ENCODE peak calls at places on chromosome 10, in five cellular contexts. I is esophagus muscularis mucosa, Z is tibial nerve, S is dorsolateral prefrontal cortex, O is left ventricle myocardium inferior. N is an unnamed sample.

GRCh38 chr10:132746801-132747625 is 38.9 kb downstream of the NKX6-2 start:
- DNase-seq in S (no peak), I (no peak), O (no peak), Z (no peak), N (no peak)

GRCh38 chr10:5146920-5147254 is 38.1 kb downstream of the AKR1C8 start:
- DNase-seq in S (no peak), I (no peak), O (no peak), Z (no peak), N (no peak)

GRCh38 chr10:113980408-113981087 is 63.1 kb upstream of the ADRB1 start:
- DNase-seq in O (no peak), Z (no peak), S (no peak), I (no peak), N (no peak)

GRCh38 chr10:102669206-102670064 is 25.2 kb downstream of the TRIM8 start:
- DNase-seq in S (peak), I (peak), O (peak), Z (no peak), N (peak)

GRCh38 chr10:81600185-81600584 is 274.8 kb upstream of the NRG3 start:
- DNase-seq in O (no peak), Z (no peak), S (no peak), I (no peak), N (peak)

GRCh38 chr10:79335470-79336235 is 11.6 kb upstream of the PPIF start:
- DNase-seq in Z (no peak), S (peak), I (no peak), O (no peak), N (no peak)

GRCh38 chr10:129192344-129193128 is 274.5 kb upstream of the MGMT start:
- DNase-seq in S (no peak), I (peak), O (peak), Z (peak), N (no peak)

GRCh38 chr10:70542565-70542938 is 60.0 kb downstream of the PRF1 start:
- DNase-seq in S (no peak), I (no peak), O (no peak), Z (no peak), N (peak)

GRCh38 chr10:77565590-77566023 is 72.0 kb downstream of the KCNMA1 start:
- DNase-seq in I (no peak), S (no peak), O (no peak), Z (no peak), N (no peak)

GRCh38 chr10:102627446-102628293 is 16.6 kb upstream of the TRIM8 start:
- DNase-seq in S (peak), I (no peak), O (peak), Z (no peak), N (peak)

GRCh38 chr10:28202941-28203352 is 99.9 kb downstream of the MPP7 start:
- DNase-seq in O (peak), S (no peak), I (no peak), Z (peak), N (peak)

GRCh38 chr10:133008196-133008595 is 65.8 kb upstream of the CFAP46 start:
- DNase-seq in O (no peak), S (no peak), I (no peak), Z (no peak), N (no peak)

GRCh38 chr10:126659750-126660149 is 10.7 kb downstream of the C10orf90 start:
- DNase-seq in I (no peak), O (no peak), S (no peak), Z (no peak), N (no peak)

GRCh38 chr10:79143879-79144278 is 75.1 kb downstream of the ZMIZ1 start:
- DNase-seq in S (no peak), I (no peak), Z (no peak), O (no peak), N (no peak)

GRCh38 chr10:5447611-5448071 is 35.3 kb downstream of the NET1 start:
- DNase-seq in Z (no peak), S (no peak), I (no peak), O (no peak), N (no peak)

GRCh38 chr10:29618341-29619171 is 16.2 kb downstream of the SVIL start:
- DNase-seq in O (peak), I (no peak), Z (no peak), S (no peak), N (peak)

GRCh38 chr10:69439813-69440506 is 11.3 kb upstream of the TSPAN15 start:
- DNase-seq in O (no peak), S (no peak), I (no peak), Z (no peak), N (peak)

GRCh38 chr10:71233491-71233892 is 21.1 kb downstream of the UNC5B start:
- DNase-seq in S (no peak), I (no peak), O (peak), Z (no peak), N (no peak)

GRCh38 chr10:3353235-3353634 is 180.7 kb upstream of the PITRM1 start:
- DNase-seq in O (no peak), I (no peak), Z (no peak), S (no peak), N (no peak)

GRCh38 chr10:131221632-131222277 is 89.8 kb downstream of the TCERG1L start:
- DNase-seq in Z (no peak), O (no peak), S (no peak), I (no peak), N (no peak)

GRCh38 chr10:113133497-113133896 is 183.4 kb downstream of the TCF7L2 start:
- DNase-seq in Z (no peak), I (no peak), O (no peak), S (no peak), N (peak)

GRCh38 chr10:50293508-50294320 is 42.4 kb upstream of the ASAH2 start:
- DNase-seq in S (no peak), Z (no peak), O (no peak), I (no peak), N (no peak)

GRCh38 chr10:45463244-45464116 is 89.5 kb downstream of the ALOX5 start:
- DNase-seq in I (no peak), S (no peak), Z (no peak), O (peak), N (no peak)

GRCh38 chr10:4767033-4767814 is 58.8 kb upstream of the AKR1E2 start:
- DNase-seq in I (no peak), S (no peak), Z (peak), O (no peak), N (peak)

GRCh38 chr10:119687192-119688032 is 36.2 kb downstream of the BAG3 start:
- DNase-seq in I (no peak), Z (no peak), O (no peak), S (no peak), N (peak)

GRCh38 chr10:6561552-6561951 is 18.5 kb downstream of the PRKCQ start:
- DNase-seq in Z (no peak), S (no peak), O (no peak), I (no peak), N (no peak)

GRCh38 chr10:58919927-58920654 is 256.4 kb upstream of the PHYHIPL start:
- DNase-seq in Z (no peak), I (no peak), S (no peak), O (no peak), N (peak)

GRCh38 chr10:58925381-58925780 is 251.1 kb upstream of the PHYHIPL start:
- DNase-seq in O (no peak), S (no peak), I (peak), Z (no peak), N (no peak)

GRCh38 chr10:58920655-58921003 is 255.8 kb upstream of the PHYHIPL start:
- DNase-seq in S (no peak), I (no peak), O (no peak), Z (no peak), N (no peak)

GRCh38 chr10:58918887-58919286 is 257.6 kb upstream of the PHYHIPL start:
- DNase-seq in O (no peak), S (no peak), Z (no peak), I (no peak), N (no peak)

DNA sequence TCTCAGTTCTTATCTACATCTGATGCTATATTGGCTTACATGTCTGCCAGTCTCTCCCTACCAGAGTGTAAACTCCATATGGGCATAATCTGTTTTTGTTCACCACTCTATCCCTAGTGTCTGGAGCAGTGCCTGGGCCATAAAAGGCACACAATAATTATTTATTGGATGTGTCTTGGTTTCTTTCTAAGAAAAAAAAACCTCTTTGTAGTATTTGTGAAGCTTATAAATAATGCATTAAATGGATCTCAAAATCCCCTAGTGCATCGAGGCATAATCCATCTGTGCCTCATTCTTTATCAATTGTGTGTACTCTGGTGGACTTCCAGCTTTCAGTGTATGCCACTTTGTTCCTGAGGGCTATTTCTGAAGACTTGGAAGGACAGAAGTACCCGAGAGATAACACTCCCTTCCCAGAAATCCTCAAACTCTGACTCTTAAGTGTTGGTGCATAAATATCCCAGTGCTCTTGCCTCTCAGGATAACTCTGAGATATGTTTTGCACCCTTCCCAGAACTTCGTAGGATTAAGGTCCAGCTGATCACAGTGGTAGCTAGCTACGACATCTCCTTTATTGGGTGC is 255.0 kb upstream of the PHYHIPL start:
- DNase-seq in O (no peak), I (no peak), S (no peak), Z (no peak), N (no peak)
- H3K4me3 ChIP-seq in O (no peak), I (no peak), S (no peak), Z (no peak), N (no peak)

GRCh38 chr10:110363572-110364411 is 59.1 kb upstream of the SMNDC1 start:
- DNase-seq in I (no peak), O (no peak), Z (no peak), S (peak), N (no peak)
- H3K4me3 ChIP-seq in I (no peak), O (no peak), Z (no peak), S (peak), N (no peak)

DNA sequence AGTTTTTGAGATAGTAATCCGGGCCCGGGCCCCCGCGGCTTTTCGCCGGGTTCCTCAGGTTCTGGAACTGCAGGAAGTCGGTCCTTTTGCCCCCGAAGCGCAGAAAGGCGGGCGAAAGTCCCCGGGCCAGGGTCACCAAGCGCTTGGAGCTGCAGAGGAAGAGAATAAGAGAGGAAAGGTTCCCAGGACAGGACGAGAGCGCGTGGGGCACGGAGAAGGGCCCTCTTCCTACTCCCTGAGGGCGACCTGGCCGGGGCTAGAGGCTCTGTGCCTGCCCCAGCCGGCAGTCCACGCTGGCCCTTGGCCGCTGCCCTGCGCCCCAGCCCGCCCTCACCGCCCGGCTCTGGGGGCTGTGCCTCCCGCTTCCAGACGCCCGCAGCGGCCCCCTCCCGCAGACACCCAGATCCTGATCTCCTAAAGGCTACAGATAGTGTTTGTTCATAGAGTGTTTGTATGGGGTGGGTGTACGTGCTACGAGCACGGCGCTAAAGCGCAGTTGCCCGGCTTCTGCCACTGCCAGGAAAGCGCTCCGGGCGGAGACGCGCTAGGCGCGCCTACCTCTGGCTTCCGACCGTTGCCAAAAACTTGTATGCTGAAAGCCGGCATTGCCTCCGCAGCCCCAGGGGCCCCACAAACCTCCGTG is 3.2 kb downstream of the HPSE2 start:
- DNase-seq in Z (no peak), I (no peak), S (no peak), O (no peak), N (no peak)
- H3K4me3 ChIP-seq in Z (no peak), I (peak), S (peak), O (peak), N (peak)

GRCh38 chr10:62264702-62265436 is 3.8 kb downstream of the RTKN2 start:
- DNase-seq in S (no peak), I (no peak), Z (no peak), O (no peak), N (peak)
- H3K4me3 ChIP-seq in S (no peak), I (no peak), Z (no peak), O (no peak), N (no peak)